ENCODE peak calls at places on chromosomes 3 and 15, in eight cellular contexts. R is Peyer's patch, X is heart left ventricle, G is ovary, E is sigmoid colon, Q is stomach, S is suprapubic skin, P is thyroid gland. V is an unnamed sample. For H3K4me1, the result is how much of the 10 kb centered on the place peaks cover.

GRCh38 chr3:190132376-190132775 is 11.7 kb upstream of the P3H2 start:
- DNase-seq in R (no peak), X (no peak), G (no peak), E (no peak), Q (no peak), S (no peak), P (no peak), V (no peak)

GRCh38 chr3:99344216-99344615 is 294.2 kb upstream of the COL8A1 start:
- DNase-seq in R (no peak), X (no peak), G (no peak), E (no peak), Q (no peak), S (no peak), P (no peak), V (no peak)

GRCh38 chr3:48661501-48662139 is 1.1 kb downstream of the CELSR3 start:
- DNase-seq in R (peak), X (peak), G (peak), E (peak), Q (peak), S (peak), P (peak), V (peak)

GRCh38 chr3:195112361-195112791 is 158.6 kb downstream of the XXYLT1 start:
- DNase-seq in R (no peak), X (no peak), G (no peak), E (peak), Q (no peak), S (no peak), P (no peak), V (no peak)

GRCh38 chr15:57427367-57427821 is 51.1 kb downstream of the CGNL1 start:
- DNase-seq in R (no peak), X (no peak), G (no peak), E (no peak), Q (no peak), S (no peak), P (peak), V (no peak)

GRCh38 chr15:60535743-60536142 is 56.8 kb upstream of the ICE2 start:
- DNase-seq in R (no peak), X (no peak), G (no peak), E (no peak), Q (no peak), S (no peak), P (no peak), V (no peak)

GRCh38 chr3:47802734-47803477 is at the start of gene DHX30:
- DNase-seq in R (peak), X (peak), G (peak), E (peak), Q (peak), S (peak), P (peak), V (peak)

GRCh38 chr3:186307594-186307993 is 54.4 kb downstream of the DGKG start:
- DNase-seq in R (no peak), X (no peak), G (no peak), E (no peak), Q (no peak), S (no peak), P (no peak), V (no peak)

GRCh38 chr3:52299815-52300611 is 12.4 kb downstream of the GLYCTK start:
- DNase-seq in R (no peak), X (peak), G (peak), E (no peak), Q (peak), S (no peak), P (peak), V (peak)

GRCh38 chr15:69303337-69304175 is 4.8 kb downstream of the PAQR5 start:
- DNase-seq in R (no peak), X (no peak), G (no peak), E (no peak), Q (no peak), S (no peak), P (no peak), V (no peak)

GRCh38 chr3:13932578-13933295 is 52.9 kb upstream of the WNT7A start:
- DNase-seq in R (no peak), X (no peak), G (peak), E (no peak), Q (no peak), S (no peak), P (no peak), V (peak)

GRCh38 chr3:59678042-59678707 is 628.4 kb upstream of the CFAP20DC start:
- DNase-seq in R (no peak), X (no peak), G (no peak), E (no peak), Q (peak), S (no peak), P (no peak), V (no peak)

GRCh38 chr3:55937301-55937700 is 450.2 kb upstream of the WNT5A start:
- DNase-seq in R (no peak), X (no peak), G (no peak), E (no peak), Q (no peak), S (no peak), P (no peak), V (no peak)

GRCh38 chr3:133927543-133928066 is 31.9 kb upstream of the RAB6B start:
- DNase-seq in R (peak), X (peak), G (peak), E (no peak), Q (peak), S (no peak), P (peak), V (peak)

GRCh38 chr15:58957101-58957973 is 23.9 kb upstream of the SLTM start:
- DNase-seq in R (peak), X (peak), G (no peak), E (no peak), Q (peak), S (no peak), P (peak), V (peak)

GRCh38 chr3:64150527-64151238 is 74.6 kb downstream of the PRICKLE2 start:
- DNase-seq in R (no peak), X (peak), G (no peak), E (peak), Q (peak), S (no peak), P (peak), V (peak)

GRCh38 chr3:46669191-46669999 is 24.1 kb downstream of the ALS2CL start:
- DNase-seq in R (no peak), X (peak), G (peak), E (peak), Q (peak), S (peak), P (no peak), V (no peak)

GRCh38 chr3:124833710-124834332 is 53.3 kb downstream of the ITGB5 start:
- DNase-seq in R (no peak), X (no peak), G (no peak), E (no peak), Q (no peak), S (no peak), P (no peak), V (no peak)

GRCh38 chr3:151155409-151156128 is 47.4 kb downstream of the GPR171 start:
- DNase-seq in R (no peak), X (no peak), G (no peak), E (no peak), Q (no peak), S (no peak), P (no peak), V (no peak)

GRCh38 chr3:85487375-85487774 is 528.6 kb downstream of the CADM2 start:
- DNase-seq in R (no peak), X (no peak), G (no peak), E (no peak), Q (no peak), S (no peak), P (no peak), V (no peak)

GRCh38 chr3:107846282-107846852 is 244.5 kb downstream of the CD47 start:
- DNase-seq in R (peak), X (peak), G (peak), E (peak), Q (peak), S (no peak), P (peak), V (peak)

GRCh38 chr15:90062023-90062728 is 40.1 kb downstream of the IDH2 start:
- DNase-seq in R (peak), X (peak), G (peak), E (no peak), Q (peak), S (no peak), P (peak), V (no peak)

GRCh38 chr3:38834110-38834509 is 18.1 kb upstream of the SCN10A start:
- DNase-seq in R (no peak), X (peak), G (no peak), E (peak), Q (no peak), S (no peak), P (peak), V (no peak)

GRCh38 chr3:99720985-99721632 is 82.7 kb downstream of the COL8A1 start:
- DNase-seq in R (no peak), X (no peak), G (peak), E (no peak), Q (no peak), S (no peak), P (peak), V (no peak)

GRCh38 chr15:57003418-57003817 is 85.0 kb downstream of the TCF12 start:
- DNase-seq in R (no peak), X (no peak), G (no peak), E (no peak), Q (no peak), S (no peak), P (no peak), V (no peak)

GRCh38 chr3:87147562-87147961 is 79.5 kb upstream of the CHMP2B start:
- DNase-seq in R (no peak), X (no peak), G (no peak), E (no peak), Q (no peak), S (no peak), P (no peak), V (no peak)

GRCh38 chr3:147730311-147730710 is 321.1 kb downstream of the ZIC1 start:
- DNase-seq in R (no peak), X (no peak), G (no peak), E (no peak), Q (no peak), S (no peak), P (no peak), V (no peak)

GRCh38 chr15:35166730-35167359 is 81.8 kb upstream of the NANOGP8 start:
- DNase-seq in R (no peak), X (no peak), G (no peak), E (no peak), Q (no peak), S (no peak), P (no peak), V (no peak)

GRCh38 chr15:56568466-56569167 is 103.7 kb upstream of the MNS1 start:
- DNase-seq in R (no peak), X (no peak), G (no peak), E (no peak), Q (no peak), S (no peak), P (no peak), V (no peak)

GRCh38 chr3:156553705-156554356 is 1.1 kb downstream of the SSR3 start:
- DNase-seq in R (no peak), X (no peak), G (no peak), E (no peak), Q (no peak), S (no peak), P (no peak), V (peak)

GRCh38 chr3:130894873-130895330 is 1.0 kb downstream of the ATP2C1 start:
- DNase-seq in R (no peak), X (no peak), G (no peak), E (no peak), Q (no peak), S (no peak), P (no peak), V (no peak)
- TF ChIP-seq POLR2A in R (no peak), X (no peak), G (no peak), E (no peak), Q (no peak), S (no peak), P (no peak), V (no peak)

GRCh38 chr15:40746916-40747418 is 8.1 kb downstream of the RMDN3 start:
- DNase-seq in R (no peak), X (no peak), G (no peak), E (no peak), Q (no peak), S (no peak), P (no peak), V (no peak)

GRCh38 chr15:40749151-40749630 is 5.9 kb downstream of the RMDN3 start:
- DNase-seq in R (no peak), X (no peak), G (no peak), E (no peak), Q (no peak), S (no peak), P (no peak), V (no peak)

GRCh38 chr15:40751745-40752144 is 3.3 kb downstream of the RMDN3 start:
- DNase-seq in R (no peak), X (no peak), G (no peak), E (no peak), Q (no peak), S (no peak), P (no peak), V (no peak)

GRCh38 chr15:40744810-40745152 is 10.3 kb downstream of the RMDN3 start:
- DNase-seq in R (no peak), X (no peak), G (no peak), E (peak), Q (no peak), S (peak), P (no peak), V (no peak)

GRCh38 chr15:40747685-40748631 is 7.1 kb downstream of the RMDN3 start:
- DNase-seq in R (no peak), X (no peak), G (no peak), E (no peak), Q (no peak), S (no peak), P (no peak), V (no peak)
- H3K4me1 ChIP-seq in R (under half), X (under half), G (under half), E (under half), Q (under half), S (under half), P (under half), V (under half)

DNA sequence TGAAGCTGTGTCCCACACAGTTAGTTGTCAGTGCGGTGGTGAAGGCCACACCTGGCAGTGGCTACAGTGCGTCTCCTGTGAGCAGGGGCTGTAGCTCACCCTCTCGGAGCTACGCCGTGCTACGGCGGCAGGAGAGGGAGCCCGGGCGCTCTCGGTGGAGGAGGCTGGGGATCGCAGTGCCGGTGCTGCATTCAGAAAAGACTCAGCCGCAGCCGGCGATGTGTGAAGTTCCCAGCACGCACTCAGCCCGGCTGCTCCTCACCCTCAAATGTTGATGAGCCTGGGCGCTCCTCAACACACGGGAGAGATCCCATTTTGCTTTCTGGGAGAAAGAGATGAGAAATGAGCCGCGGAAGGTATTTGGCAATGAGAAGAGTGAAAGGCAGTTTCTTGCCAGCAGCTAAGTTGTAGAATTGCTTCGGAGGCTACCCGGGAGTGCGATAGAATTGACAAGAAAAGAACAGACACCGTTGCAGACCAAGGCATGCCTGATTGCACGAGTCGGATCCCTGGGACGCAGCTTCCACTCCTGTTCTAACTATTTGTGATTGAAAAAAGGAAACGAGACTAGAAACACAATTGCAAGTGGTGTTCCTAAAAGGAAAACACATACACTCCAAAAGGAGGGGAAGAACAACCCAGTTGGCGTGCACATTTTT is at the start of gene UNC13C:
- DNase-seq in R (no peak), X (no peak), G (peak), E (peak), Q (peak), S (no peak), P (peak), V (peak)
- H3K4me3 ChIP-seq in R (peak), X (peak), G (peak), E (peak), Q (peak), S (peak), P (peak), V (peak)

GRCh38 chr15:67945951-67946700 is 106.3 kb upstream of the RNU6-1 start:
- DNase-seq in R (no peak), X (peak), G (no peak), E (no peak), Q (no peak), S (no peak), P (peak), V (peak)
- TF ChIP-seq POLR2A in R (no peak), X (no peak), G (no peak), E (no peak), Q (no peak), S (no peak), P (no peak), V (no peak)

DNA sequence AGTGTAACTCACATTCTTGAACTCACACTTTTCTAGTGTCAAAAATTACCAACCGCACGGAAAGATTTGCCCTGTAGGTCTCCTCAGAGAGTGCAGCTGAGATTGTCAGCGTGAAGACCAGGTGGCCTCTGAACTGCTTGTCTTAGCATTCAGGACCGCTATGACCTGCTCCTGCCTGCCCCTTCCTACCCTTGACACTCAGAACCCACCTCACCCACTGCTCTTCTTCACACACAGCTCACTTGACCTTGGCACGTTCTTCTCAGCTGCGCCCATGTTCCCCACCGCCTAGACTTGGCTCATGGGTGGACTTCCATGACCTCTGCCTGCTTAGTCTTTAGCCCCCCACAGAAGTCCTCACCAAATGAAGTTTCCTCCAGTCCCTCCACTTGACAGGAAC is 221.2 kb downstream of the OPA1 start:
- DNase-seq in R (no peak), X (no peak), G (no peak), E (no peak), Q (no peak), S (peak), P (no peak), V (no peak)
- H3K4me1 ChIP-seq in R (under half), X (under half), G (under half), E (under half), Q (under half), S (under half), P (under half), V (under half)

DNA sequence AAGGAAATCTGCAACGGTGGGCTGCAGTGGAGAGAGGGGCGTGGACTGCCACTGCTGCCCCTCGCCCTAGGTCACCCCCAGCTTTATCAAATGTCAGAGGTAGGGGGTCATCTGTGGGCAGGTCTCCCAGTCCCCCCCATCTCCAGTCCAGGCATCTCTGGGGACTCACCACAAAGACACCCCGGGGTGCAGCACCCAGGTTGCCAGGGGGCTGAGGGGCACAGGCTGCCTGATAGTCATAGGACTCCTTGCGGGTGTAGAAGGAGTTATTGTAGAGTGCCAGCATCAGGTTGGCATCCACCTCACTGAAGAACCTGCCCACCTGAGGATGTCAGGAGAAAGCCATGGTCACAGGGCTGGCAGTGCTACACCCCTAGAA is 6.5 kb upstream of the TMEM115 start:
- DNase-seq in R (no peak), X (no peak), G (no peak), E (no peak), Q (no peak), S (no peak), P (no peak), V (no peak)
- H3K4me3 ChIP-seq in R (peak), X (no peak), G (no peak), E (no peak), Q (peak), S (peak), P (no peak), V (no peak)

GRCh38 chr15:92878593-92879053 is 21.5 kb upstream of the CHD2 start:
- DNase-seq in R (no peak), X (no peak), G (no peak), E (no peak), Q (no peak), S (no peak), P (peak), V (peak)
- TF ChIP-seq POLR2A in R (no peak), X (no peak), G (no peak), E (no peak), Q (no peak), S (no peak), P (no peak), V (no peak)